ENCODE peak calls at places on chromosomes 7 and 10, in seven cellular contexts. G, V, X, Y, R, L and N are unnamed samples.

GRCh38 chr10:109587366-109587765 is 335.9 kb downstream of the XPNPEP1 start:
- DNase-seq in Y (no peak), X (no peak), R (no peak), G (peak), V (no peak), L (no peak), N (peak)

GRCh38 chr7:112161253-112162160 is 44.7 kb downstream of the DOCK4 start:
- DNase-seq in X (no peak), V (no peak), Y (no peak), R (no peak), G (no peak), L (no peak), N (no peak)

GRCh38 chr10:103739039-103739764 is 116.2 kb downstream of the SH3PXD2A start:
- DNase-seq in Y (peak), G (no peak), L (no peak), V (no peak), X (no peak), R (peak), N (no peak)

GRCh38 chr7:124137664-124138063 is 104.8 kb upstream of the TMEM229A start:
- DNase-seq in X (no peak), V (no peak), R (no peak), Y (no peak), G (no peak), L (no peak), N (no peak)

GRCh38 chr10:77036993-77037734 is 600.4 kb downstream of the KCNMA1 start:
- DNase-seq in R (no peak), V (no peak), L (peak), G (no peak), X (peak), Y (no peak), N (no peak)

GRCh38 chr7:28103984-28104628 is 76.5 kb downstream of the JAZF1 start:
- DNase-seq in X (no peak), G (no peak), V (no peak), R (no peak), Y (peak), L (no peak), N (no peak)

GRCh38 chr10:1061930-1062769 is 6.0 kb downstream of the WDR37 start:
- DNase-seq in Y (no peak), R (no peak), G (no peak), V (no peak), X (no peak), L (no peak), N (no peak)

GRCh38 chr7:156209087-156209486 is 396.8 kb upstream of the SHH start:
- DNase-seq in X (no peak), Y (no peak), G (no peak), V (no peak), R (no peak), L (no peak), N (no peak)

GRCh38 chr7:87060288-87060537 is 759 bp upstream of the ELAPOR2 start:
- DNase-seq in Y (no peak), G (no peak), X (no peak), V (no peak), L (no peak), R (no peak), N (no peak)

GRCh38 chr10:124381011-124381591 is 37.6 kb downstream of the OAT start:
- DNase-seq in L (no peak), R (no peak), Y (no peak), X (no peak), V (no peak), G (no peak), N (no peak)

GRCh38 chr10:59885430-59886134 is 20.8 kb downstream of the CCDC6 start:
- DNase-seq in G (no peak), R (no peak), Y (no peak), L (no peak), X (peak), V (no peak), N (no peak)

GRCh38 chr7:92723978-92724377 is 112.4 kb downstream of the CDK6 start:
- DNase-seq in R (no peak), G (no peak), V (no peak), L (no peak), Y (no peak), X (peak), N (no peak)

GRCh38 chr10:110110338-110110737 is 97.1 kb upstream of the MXI1 start:
- DNase-seq in R (no peak), L (no peak), Y (no peak), X (no peak), V (no peak), G (no peak), N (no peak)